ENCODE peak calls at places on chromosome 4, in seven cellular contexts. K is CD8-positive, alpha-beta T cell; N is ACHN; C is heart left ventricle; O is Right ventricle myocardium superior; Q is heart right ventricle; A is NCI-H1048. X is an unnamed sample.

GRCh38 chr4:21380861-21381260 is 567.7 kb downstream of the KCNIP4 start:
- DNase-seq in K (no peak), N (no peak), C (no peak), O (no peak), Q (no peak), A (no peak), X (no peak)

GRCh38 chr4:176729489-176729888 is 63.2 kb downstream of the VEGFC start:
- DNase-seq in K (no peak), N (no peak), C (no peak), O (no peak), Q (no peak), A (no peak), X (no peak)

GRCh38 chr4:83964996-83965541 is 429.2 kb downstream of the GPAT3 start:
- DNase-seq in K (no peak), N (peak; percentile 18), C (no peak), O (no peak), Q (no peak), A (no peak), X (no peak)

GRCh38 chr4:108157655-108158054 is 11.1 kb downstream of the LEF1 start:
- DNase-seq in K (no peak), N (no peak), C (no peak), O (no peak), Q (no peak), A (no peak), X (no peak)

GRCh38 chr4:76897522-76898384 is at the start of gene SOWAHB:
- DNase-seq in K (no peak), N (peak; percentile 12), C (no peak), O (peak; percentile 41), Q (no peak), A (peak; percentile 42), X (no peak)

GRCh38 chr4:177573487-177573886 is 131.2 kb upstream of the AGA start:
- DNase-seq in K (no peak), N (peak; percentile 66), C (no peak), O (no peak), Q (no peak), A (no peak), X (no peak)

GRCh38 chr4:37889849-37890500 is 909 bp upstream of the TBC1D1 start:
- DNase-seq in K (no peak), N (no peak), C (peak; percentile 60), O (no peak), Q (peak; percentile 42), A (no peak), X (no peak)

GRCh38 chr4:16687845-16688244 is 210.6 kb downstream of the LDB2 start:
- DNase-seq in K (no peak), N (no peak), C (no peak), O (no peak), Q (no peak), A (no peak), X (no peak)

GRCh38 chr4:39062499-39062898 is 467 bp downstream of the KLHL5 start:
- DNase-seq in K (no peak), N (no peak), C (no peak), O (no peak), Q (no peak), A (no peak), X (no peak)

GRCh38 chr4:163558539-163559044 is 64.1 kb downstream of the TMA16 start:
- DNase-seq in K (no peak), N (no peak), C (no peak), O (no peak), Q (no peak), A (no peak), X (peak; percentile 45)

GRCh38 chr4:55364691-55365346 is 18.8 kb downstream of the SRD5A3 start:
- DNase-seq in K (no peak), N (no peak), C (no peak), O (no peak), Q (no peak), A (no peak), X (no peak)

GRCh38 chr4:39096847-39097246 is 34.8 kb downstream of the KLHL5 start:
- DNase-seq in K (no peak), N (no peak), C (no peak), O (no peak), Q (no peak), A (no peak), X (no peak)

GRCh38 chr4:125085-125820 is 952 bp downstream of the ZNF718 start:
- DNase-seq in K (no peak), N (no peak), C (peak; percentile 25), O (peak; percentile 50), Q (peak; percentile 43), A (no peak), X (no peak)

GRCh38 chr4:87105101-87105852 is 115.1 kb downstream of the KLHL8 start:
- DNase-seq in K (no peak), N (no peak), C (no peak), O (no peak), Q (no peak), A (no peak), X (no peak)

GRCh38 chr4:124177647-124178425 is 534.7 kb downstream of the ANKRD50 start:
- DNase-seq in K (no peak), N (peak; percentile 19), C (no peak), O (no peak), Q (no peak), A (no peak), X (no peak)

GRCh38 chr4:4995866-4996265 is 23.4 kb downstream of the CYTL1 start:
- DNase-seq in K (no peak), N (no peak), C (no peak), O (no peak), Q (no peak), A (no peak), X (no peak)